ENCODE peak calls at places on chromosomes 7 and 10, in four cellular contexts. One of them, this sample, is unnamed.
A peak's percentile ranks its signal among the peaks of the same experiment; 100 is the strongest.

GRCh38 chr7:134891262-134892001 is 94.9 kb upstream of the AGBL3 start:
- DNase-seq in mesendoderm: peak; percentile 97
- DNase-seq in H9: peak; percentile 77
- DNase-seq in IMR-90: peak; percentile 92
- DNase-seq in this sample: peak; percentile 61

GRCh38 chr10:96912405-96912804 is 80.3 kb downstream of the LCOR start:
- DNase-seq in mesendoderm: no peak
- DNase-seq in IMR-90: no peak
- DNase-seq in H9: no peak
- DNase-seq in this sample: no peak

GRCh38 chr10:80526218-80526617 is 11.5 kb upstream of the SH2D4B start:
- DNase-seq in H9: no peak
- DNase-seq in mesendoderm: no peak
- DNase-seq in IMR-90: no peak
- DNase-seq in this sample: no peak

GRCh38 chr7:105678811-105679495 is 97.7 kb upstream of the EFCAB10 start:
- DNase-seq in mesendoderm: peak; percentile 49
- DNase-seq in IMR-90: peak; percentile 50
- DNase-seq in H9: no peak
- DNase-seq in this sample: no peak

GRCh38 chr7:142557971-142558582 is 191.2 kb upstream of the PRSS1 start:
- DNase-seq in H9: peak; percentile 70
- DNase-seq in mesendoderm: peak; percentile 87
- DNase-seq in IMR-90: peak; percentile 72
- DNase-seq in this sample: peak; percentile 9

GRCh38 chr10:22334414-22335203 is 10.7 kb upstream of the SPAG6 start:
- DNase-seq in mesendoderm: peak; percentile 86
- DNase-seq in H9: peak; percentile 84
- DNase-seq in IMR-90: no peak
- DNase-seq in this sample: peak; percentile 57

GRCh38 chr7:104656467-104656866 is 328.1 kb downstream of the LHFPL3 start:
- DNase-seq in mesendoderm: peak; percentile 2
- DNase-seq in IMR-90: no peak
- DNase-seq in H9: no peak
- DNase-seq in this sample: no peak

GRCh38 chr10:10330481-10330880 is 687.2 kb upstream of the CELF2 start:
- DNase-seq in mesendoderm: no peak
- DNase-seq in H9: no peak
- DNase-seq in IMR-90: peak; percentile 56
- DNase-seq in this sample: no peak

GRCh38 chr7:113217314-113217713 is 99.0 kb upstream of the SMIM30 start:
- DNase-seq in mesendoderm: peak; percentile 67
- DNase-seq in H9: no peak
- DNase-seq in IMR-90: no peak
- DNase-seq in this sample: no peak

GRCh38 chr10:77770081-77770867 is 132.7 kb upstream of the KCNMA1 start:
- DNase-seq in mesendoderm: no peak
- DNase-seq in H9: no peak
- DNase-seq in IMR-90: no peak
- DNase-seq in this sample: no peak

GRCh38 chr10:15189133-15189881 is 20.8 kb upstream of the NMT2 start:
- DNase-seq in mesendoderm: no peak
- DNase-seq in IMR-90: no peak
- DNase-seq in H9: no peak
- DNase-seq in this sample: no peak

GRCh38 chr10:104450954-104451353 is 97.3 kb downstream of the CFAP58 start:
- DNase-seq in mesendoderm: no peak
- DNase-seq in H9: no peak
- DNase-seq in IMR-90: no peak
- DNase-seq in this sample: no peak

GRCh38 chr10:43913676-43914235 is 265.1 kb upstream of the ZNF32 start:
- DNase-seq in H9: no peak
- DNase-seq in IMR-90: no peak
- DNase-seq in mesendoderm: no peak
- DNase-seq in this sample: no peak

GRCh38 chr7:66281678-66282593 is 76.8 kb downstream of the TPST1 start:
- DNase-seq in H9: no peak
- DNase-seq in mesendoderm: peak; percentile 34
- DNase-seq in IMR-90: peak; percentile 98
- DNase-seq in this sample: no peak

GRCh38 chr7:13109201-13109600 is 421.8 kb downstream of the ARL4A start:
- DNase-seq in mesendoderm: no peak
- DNase-seq in IMR-90: no peak
- DNase-seq in H9: no peak
- DNase-seq in this sample: no peak

GRCh38 chr10:15745748-15746147 is 26.0 kb upstream of the ITGA8 start:
- DNase-seq in IMR-90: peak; percentile 1
- DNase-seq in mesendoderm: no peak
- DNase-seq in H9: no peak
- DNase-seq in this sample: no peak

GRCh38 chr7:26046878-26047277 is 105.1 kb upstream of the NFE2L3 start:
- DNase-seq in IMR-90: no peak
- DNase-seq in mesendoderm: no peak
- DNase-seq in H9: no peak
- DNase-seq in this sample: no peak

GRCh38 chr7:66452165-66452564 is 176.5 kb upstream of the KCTD7 start:
- DNase-seq in H9: no peak
- DNase-seq in IMR-90: peak; percentile 30
- DNase-seq in mesendoderm: no peak
- DNase-seq in this sample: no peak

GRCh38 chr7:18495412-18496335 is at the start of gene HDAC9:
- DNase-seq in H9: peak; percentile 66
- DNase-seq in IMR-90: peak; percentile 48
- DNase-seq in mesendoderm: peak; percentile 83
- DNase-seq in this sample: peak; percentile 67

GRCh38 chr10:132516771-132517725 is 20.5 kb upstream of the INPP5A start:
- DNase-seq in IMR-90: peak; percentile 96
- DNase-seq in H9: peak; percentile 86
- DNase-seq in mesendoderm: peak; percentile 97
- DNase-seq in this sample: peak; percentile 51

GRCh38 chr10:131312261-131312801 is 810 bp upstream of the TCERG1L start:
- DNase-seq in IMR-90: no peak
- DNase-seq in H9: peak; percentile 85
- DNase-seq in mesendoderm: peak; percentile 92
- DNase-seq in this sample: peak; percentile 76

GRCh38 chr10:76085002-76085401 is 653.6 kb downstream of the LRMDA start:
- DNase-seq in H9: no peak
- DNase-seq in IMR-90: no peak
- DNase-seq in mesendoderm: no peak
- DNase-seq in this sample: no peak
- H3K18ac ChIP-seq in H9: no peak overlapping the region
- H3K18ac ChIP-seq in IMR-90: no peak overlapping the region
- H3K18ac ChIP-seq in mesendoderm: peak overlapping the region; percentile 45
- H3K18ac ChIP-seq in this sample: no peak overlapping the region

GRCh38 chr10:61166065-61166464 is 222.1 kb upstream of the RHOBTB1 start:
- DNase-seq in mesendoderm: peak; percentile 9
- DNase-seq in H9: no peak
- DNase-seq in IMR-90: no peak
- DNase-seq in this sample: no peak
- H2BK120ac ChIP-seq in mesendoderm: no peak overlapping the region
- H2BK120ac ChIP-seq in H9: no peak overlapping the region
- H2BK120ac ChIP-seq in IMR-90: no peak overlapping the region
- H2BK120ac ChIP-seq in this sample: no peak overlapping the region

DNA sequence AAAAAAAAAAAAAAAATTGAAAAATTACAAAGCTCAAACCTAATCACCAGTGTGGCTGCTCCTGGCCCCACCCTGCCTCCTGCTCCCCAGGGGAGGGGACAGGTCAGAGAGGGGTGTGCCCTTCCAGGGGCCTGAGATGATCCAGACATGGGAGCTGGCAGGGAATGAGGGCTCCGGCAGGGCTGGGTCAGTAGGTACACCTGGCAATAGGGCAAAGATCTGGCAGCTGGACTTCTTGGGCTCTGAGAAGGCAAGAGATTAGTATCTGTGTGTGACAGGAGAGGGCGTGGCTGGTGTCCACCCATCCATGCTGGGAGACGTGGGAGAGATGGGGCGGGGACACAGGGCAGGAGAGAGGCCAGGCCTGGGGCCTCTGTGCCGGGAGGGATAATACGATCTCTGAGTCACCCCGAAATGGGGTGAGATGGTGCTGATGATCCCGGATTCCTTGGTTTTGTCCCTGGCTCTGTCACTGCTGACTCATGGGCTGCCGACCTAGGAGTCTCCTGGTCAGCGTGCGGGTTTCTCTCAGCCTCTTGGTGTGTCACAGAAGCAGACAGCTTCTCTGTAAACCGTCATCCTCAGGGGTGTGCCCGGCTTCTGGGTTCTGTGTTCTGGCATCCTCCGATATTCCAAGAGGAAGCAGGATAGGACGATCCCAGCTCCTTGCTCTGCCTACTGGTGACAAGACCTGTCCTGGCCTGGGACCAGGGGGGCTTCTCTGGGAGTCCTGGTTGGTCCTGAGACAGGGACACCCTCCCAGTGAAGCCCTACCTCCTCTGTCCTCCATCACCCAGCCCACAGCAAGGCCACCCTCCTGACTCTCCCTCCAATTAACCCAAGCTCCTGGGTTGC is 8.2 kb upstream of the CLDN4 start:
- DNase-seq in mesendoderm: peak; percentile 57
- DNase-seq in IMR-90: peak; percentile 97
- DNase-seq in H9: no peak
- DNase-seq in this sample: no peak
- H3K4me2 ChIP-seq in mesendoderm: no peak overlapping the region
- H3K4me2 ChIP-seq in IMR-90: peak overlapping the region; percentile 32
- H3K4me2 ChIP-seq in H9: no peak overlapping the region
- H3K4me2 ChIP-seq in this sample: no peak overlapping the region

GRCh38 chr10:101691081-101691480 is 3.9 kb downstream of the FBXW4 start:
- DNase-seq in H9: no peak
- DNase-seq in mesendoderm: no peak
- DNase-seq in IMR-90: no peak
- DNase-seq in this sample: no peak
- H3K18ac ChIP-seq in H9: no peak overlapping the region
- H3K18ac ChIP-seq in mesendoderm: no peak overlapping the region
- H3K18ac ChIP-seq in IMR-90: no peak overlapping the region
- H3K18ac ChIP-seq in this sample: no peak overlapping the region